ENCODE peak calls at places on chromosome 13, in eight cellular contexts. Q is HepG2, O is H1, H is fibroblast of lung, I is astrocyte, M is IMR-90, J is GM23248, N is H9. L is an unnamed sample.
A peak's percentile ranks its signal among the peaks of the same experiment; 100 is the strongest.

GRCh38 chr13:94478913-94479312 is 569 bp downstream of the DCT start:
- DNase-seq in Q (no peak), O (no peak), H (no peak), I (no peak), M (no peak), J (no peak), N (no peak), L (no peak)

GRCh38 chr13:113607477-113608245 is 23.1 kb downstream of the TFDP1 start:
- DNase-seq in Q (no peak), O (no peak), H (no peak), I (no peak), M (no peak), J (no peak), N (no peak), L (no peak)

GRCh38 chr13:60351326-60351725 is 45.7 kb upstream of the TDRD3 start:
- DNase-seq in Q (no peak), O (no peak), H (peak; percentile 76), I (peak; percentile 69), M (peak; percentile 47), J (peak; percentile 49), N (no peak), L (peak; percentile 74)

GRCh38 chr13:95882121-95882520 is 171.1 kb downstream of the UGGT2 start:
- DNase-seq in Q (no peak), O (no peak), H (no peak), I (no peak), M (no peak), J (no peak), N (no peak), L (no peak)

GRCh38 chr13:81874681-81875661 is 1534.0 kb upstream of the SPRY2 start:
- DNase-seq in Q (peak; percentile 10), O (peak; percentile 91), H (no peak), I (no peak), M (no peak), J (no peak), N (peak; percentile 93), L (no peak)

GRCh38 chr13:19984430-19985218 is 26.1 kb downstream of the ZMYM2 start:
- DNase-seq in Q (peak; percentile 16), O (no peak), H (peak; percentile 48), I (peak; percentile 35), M (peak; percentile 72), J (peak; percentile 72), N (no peak), L (peak; percentile 60)

GRCh38 chr13:39189778-39190177 is 151.5 kb downstream of the NHLRC3 start:
- DNase-seq in Q (no peak), O (peak; percentile 13), H (no peak), I (no peak), M (no peak), J (no peak), N (no peak), L (no peak)

GRCh38 chr13:107882708-107883560 is 332.4 kb downstream of the LIG4 start:
- DNase-seq in Q (no peak), O (no peak), H (no peak), I (no peak), M (no peak), J (no peak), N (no peak), L (no peak)

GRCh38 chr13:30193279-30194234 is 113.8 kb downstream of the KATNAL1 start:
- DNase-seq in Q (no peak), O (no peak), H (no peak), I (no peak), M (no peak), J (no peak), N (no peak), L (no peak)

GRCh38 chr13:98775844-98776598 is 23.5 kb upstream of the SLC15A1 start:
- DNase-seq in Q (peak; percentile 87), O (no peak), H (peak; percentile 82), I (peak; percentile 73), M (peak; percentile 65), J (peak; percentile 80), N (no peak), L (peak; percentile 56)

GRCh38 chr13:30619731-30620130 is 2.0 kb downstream of the USPL1 start:
- DNase-seq in Q (peak; percentile 37), O (no peak), H (no peak), I (no peak), M (no peak), J (no peak), N (no peak), L (peak; percentile 73)

GRCh38 chr13:82976499-82976898 is 905.8 kb downstream of the SLITRK1 start:
- DNase-seq in Q (no peak), O (no peak), H (no peak), I (no peak), M (peak; percentile 1), J (peak; percentile 20), N (no peak), L (no peak)

GRCh38 chr13:30790592-30790991 is 55.2 kb downstream of the ALOX5AP start:
- DNase-seq in Q (no peak), O (no peak), H (no peak), I (no peak), M (no peak), J (no peak), N (no peak), L (no peak)

GRCh38 chr13:36259361-36260137 is 38.1 kb downstream of the CCDC169 start:
- DNase-seq in Q (no peak), O (no peak), H (no peak), I (no peak), M (no peak), J (no peak), N (no peak), L (no peak)

GRCh38 chr13:21051675-21052074 is 9.7 kb downstream of the LATS2 start:
- DNase-seq in Q (no peak), O (no peak), H (no peak), I (no peak), M (no peak), J (no peak), N (no peak), L (no peak)

GRCh38 chr13:21055016-21055415 is 6.4 kb downstream of the LATS2 start:
- DNase-seq in Q (no peak), O (no peak), H (peak; percentile 45), I (no peak), M (no peak), J (peak; percentile 74), N (no peak), L (no peak)

GRCh38 chr13:21055511-21056045 is 5.8 kb downstream of the LATS2 start:
- DNase-seq in Q (no peak), O (no peak), H (no peak), I (no peak), M (no peak), J (peak; percentile 43), N (no peak), L (no peak)

GRCh38 chr13:21053231-21053630 is 8.2 kb downstream of the LATS2 start:
- DNase-seq in Q (no peak), O (no peak), H (no peak), I (no peak), M (no peak), J (no peak), N (no peak), L (no peak)

DNA sequence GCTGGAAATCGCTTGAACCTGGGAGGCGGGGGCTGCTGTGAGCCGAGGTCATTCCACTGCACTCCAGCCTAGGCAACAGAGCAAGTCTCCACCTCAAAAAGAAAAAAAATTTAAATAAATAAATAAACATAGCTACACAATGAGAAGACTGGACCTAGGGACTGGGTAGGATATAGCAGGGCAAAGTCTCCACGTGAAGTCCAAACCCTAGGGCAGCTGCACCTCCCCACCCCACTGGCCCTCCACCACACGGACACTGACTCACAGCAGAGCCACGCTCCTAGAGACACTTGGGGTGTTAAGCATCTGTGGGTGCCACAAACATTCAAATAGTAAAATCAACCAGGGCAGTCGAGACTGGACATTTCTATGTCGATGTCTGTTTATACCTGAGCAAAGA is 7.1 kb downstream of the LATS2 start:
- DNase-seq in Q (no peak), O (no peak), H (peak; percentile 33), I (no peak), M (no peak), J (no peak), N (no peak), L (no peak)
- H3K9ac ChIP-seq in Q (no peak overlapping the region), O (no peak overlapping the region), H (no peak overlapping the region), I (no peak overlapping the region), M (no peak overlapping the region), J (peak overlapping the region; percentile 61), N (no peak overlapping the region), L (peak overlapping the region; percentile 38)

DNA sequence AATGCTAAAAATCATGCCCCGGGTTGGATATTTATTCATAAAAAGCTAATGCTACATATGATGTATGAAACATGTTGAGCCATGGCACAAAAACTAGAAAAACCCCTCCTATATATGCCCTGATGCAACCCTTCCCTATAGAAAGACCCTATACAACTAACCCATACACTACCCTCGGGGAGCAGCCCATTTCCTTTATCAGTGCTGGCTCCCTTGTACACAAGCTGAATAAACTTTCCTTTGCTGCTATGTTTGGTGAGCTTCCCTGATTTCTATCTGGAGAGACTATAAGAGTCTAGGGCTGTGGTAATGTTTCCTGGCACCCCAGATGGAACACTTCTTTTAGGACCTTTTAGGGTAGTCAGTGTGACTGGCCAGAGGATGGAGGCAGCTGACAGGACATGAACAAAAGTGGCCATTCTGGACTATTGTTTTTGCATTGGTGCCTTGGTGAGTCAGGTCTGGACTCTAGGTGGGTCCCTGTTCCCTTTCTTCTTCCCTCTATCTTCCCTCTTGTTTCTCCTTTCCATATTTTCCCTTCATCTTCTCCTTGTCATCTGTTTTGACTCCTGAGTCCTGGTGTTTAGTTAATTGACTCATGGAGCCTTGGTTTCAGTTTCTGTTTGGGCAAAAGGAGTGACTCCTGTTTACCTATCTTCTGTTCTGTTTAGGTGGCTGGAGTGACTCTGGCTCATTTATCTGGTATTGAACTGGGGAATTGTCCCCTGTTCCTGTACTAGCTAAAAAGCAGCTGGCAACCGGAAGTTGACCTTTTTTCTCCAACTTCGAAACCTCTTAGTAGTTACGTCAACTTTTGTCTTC is 1321.8 kb upstream of the PCDH9 start:
- DNase-seq in Q (no peak), O (no peak), H (no peak), I (no peak), M (no peak), J (no peak), N (no peak), L (peak; percentile 37)
- H2AFZ ChIP-seq in Q (no peak overlapping the region), O (peak overlapping the region; percentile 33), H (no peak overlapping the region), I (peak overlapping the region; percentile 71), M (no peak overlapping the region), J (no peak overlapping the region), N (no peak overlapping the region), L (no peak overlapping the region)

GRCh38 chr13:33186851-33187250 is 98.7 kb downstream of the STARD13 start:
- DNase-seq in Q (no peak), O (no peak), H (peak; percentile 94), I (peak; percentile 94), M (peak; percentile 89), J (peak; percentile 28), N (no peak), L (peak; percentile 95)
- H3K4me1 ChIP-seq in Q (peaks cover 9% of the 10 kb centered on the region), O (no peaks in the 10 kb centered on the region), H (peaks cover 12% of the 10 kb centered on the region), I (peaks cover 67% of the 10 kb centered on the region), M (peaks cover 32% of the 10 kb centered on the region), J (peaks cover 57% of the 10 kb centered on the region), N (peaks cover 8% of the 10 kb centered on the region), L (peaks cover 24% of the 10 kb centered on the region)

DNA sequence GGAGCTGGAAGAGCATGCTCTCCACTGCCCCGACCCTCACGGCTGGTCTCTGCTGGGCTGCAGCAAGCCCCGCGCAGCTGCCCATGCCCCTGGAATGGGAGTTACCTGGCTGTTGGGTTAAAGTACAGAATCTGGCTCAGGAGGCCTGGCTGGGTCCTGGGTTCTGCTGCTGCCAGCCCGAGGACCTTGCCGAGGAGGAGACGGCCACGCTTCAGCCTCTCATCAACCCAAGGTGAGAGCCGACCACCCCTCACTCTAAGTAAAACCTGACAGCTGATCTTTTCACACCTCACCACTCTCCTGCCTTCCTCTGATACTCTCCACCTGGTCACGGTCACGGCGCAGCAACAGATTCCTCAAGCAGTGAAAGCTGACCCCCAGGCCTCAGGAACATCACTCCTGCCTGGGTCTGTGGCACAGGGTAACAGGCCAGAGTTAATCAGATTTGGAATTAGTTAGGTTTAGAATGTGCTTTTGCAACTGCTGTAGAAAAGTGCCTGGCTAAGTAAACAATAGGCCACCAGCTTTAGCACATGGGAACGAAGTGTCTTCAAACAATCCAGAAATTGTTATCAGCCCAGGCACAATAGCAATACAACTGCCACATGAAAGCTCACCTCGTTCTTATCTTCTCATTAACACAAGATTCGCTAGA is 20.5 kb downstream of the RAB20 start:
- DNase-seq in Q (no peak), O (no peak), H (no peak), I (no peak), M (no peak), J (no peak), N (no peak), L (no peak)
- H3K9ac ChIP-seq in Q (no peak overlapping the region), O (no peak overlapping the region), H (no peak overlapping the region), I (no peak overlapping the region), M (no peak overlapping the region), J (no peak overlapping the region), N (no peak overlapping the region), L (peak overlapping the region; percentile 10)

L was measured in mesenchymal stem cell.